ENCODE peak calls at places on chromosomes 11 and 22, in five cellular contexts. C, D, F, H and U are unnamed samples.

GRCh38 chr11:2913029-2913431 is 16.2 kb downstream of the PHLDA2 start:
- DNase-seq in C (no peak), D (no peak), F (no peak), H (no peak), U (no peak)

GRCh38 chr22:20431520-20432237 is 5.9 kb downstream of the SCARF2 start:
- DNase-seq in C (no peak), D (no peak), F (no peak), H (no peak), U (no peak)

GRCh38 chr11:72236774-72237111 is 7.2 kb downstream of the PHOX2A start:
- DNase-seq in C (no peak), D (no peak), F (no peak), H (no peak), U (no peak)

GRCh38 chr11:113587318-113587739 is 112.1 kb upstream of the DRD2 start:
- DNase-seq in C (no peak), D (no peak), F (no peak), H (no peak), U (no peak)

GRCh38 chr11:1226226-1226961 is 3.5 kb downstream of the MUC5B start:
- DNase-seq in C (no peak), D (peak; percentile 18), F (no peak), H (peak; percentile 11), U (no peak)

GRCh38 chr11:117094776-117095175 is 3.5 kb downstream of the SIK3 start:
- DNase-seq in C (no peak), D (peak; percentile 51), F (no peak), H (no peak), U (no peak)

GRCh38 chr22:24106385-24107381 is 74.6 kb upstream of the SUSD2 start:
- DNase-seq in C (no peak), D (no peak), F (no peak), H (peak; percentile 27), U (no peak)

GRCh38 chr11:209275-210121 is 2.0 kb downstream of the RIC8A start:
- DNase-seq in C (no peak), D (peak; percentile 22), F (no peak), H (no peak), U (no peak)

GRCh38 chr22:49094151-49094550 is 733.5 kb downstream of the BRD1 start:
- DNase-seq in C (no peak), D (no peak), F (no peak), H (no peak), U (no peak)

GRCh38 chr11:27294654-27295053 is 68.4 kb downstream of the CCDC34 start:
- DNase-seq in C (no peak), D (no peak), F (peak; percentile 36), H (no peak), U (no peak)